ENCODE peak calls at places on chromosomes 7 and 10, in seven cellular contexts. G is sciatic nerve, C is NCI-H1417, M is GDM1, E is H9, F is left ventricle myocardium inferior, S is mucosa of gallbladder. P is an unnamed sample.

GRCh38 chr7:158348446-158348845 is 239.2 kb downstream of the PTPRN2 start:
- DNase-seq in S (no peak), G (no peak), C (no peak), E (no peak), M (no peak), F (no peak), P (no peak)

GRCh38 chr7:55161154-55161687 is 142.4 kb downstream of the EGFR start:
- DNase-seq in G (no peak), E (no peak), S (no peak), M (no peak), F (no peak), C (no peak), P (no peak)

GRCh38 chr7:16708980-16709379 is 44.6 kb upstream of the TSPAN13 start:
- DNase-seq in G (no peak), S (no peak), E (no peak), C (no peak), M (no peak), F (no peak), P (peak; percentile 90)

GRCh38 chr10:68208424-68209042 is 23.4 kb downstream of the ATOH7 start:
- DNase-seq in G (no peak), C (no peak), F (no peak), M (peak; percentile 32), S (peak; percentile 45), E (peak; percentile 93), P (peak; percentile 38)

GRCh38 chr7:24914465-24914859 is 65.5 kb downstream of the OSBPL3 start:
- DNase-seq in M (no peak), F (no peak), S (no peak), E (no peak), G (no peak), C (no peak), P (no peak)

GRCh38 chr7:67962863-67963262 is 966.2 kb downstream of the TYW1 start:
- DNase-seq in S (no peak), M (no peak), C (no peak), F (no peak), G (no peak), E (no peak), P (no peak)

GRCh38 chr10:110357252-110357780 is 52.6 kb upstream of the SMNDC1 start:
- DNase-seq in F (no peak), M (no peak), E (no peak), C (no peak), G (no peak), S (peak; percentile 56), P (no peak)

GRCh38 chr10:69506834-69507643 is 55.8 kb downstream of the TSPAN15 start:
- DNase-seq in G (no peak), E (peak; percentile 47), F (no peak), M (no peak), S (no peak), C (no peak), P (no peak)

GRCh38 chr7:130417215-130417614 is 23.6 kb downstream of the CEP41 start:
- DNase-seq in E (no peak), S (no peak), G (no peak), F (no peak), C (no peak), M (peak; percentile 21), P (no peak)

GRCh38 chr7:107232568-107233090 is 63.8 kb downstream of the HBP1 start:
- DNase-seq in E (no peak), C (no peak), G (no peak), M (no peak), S (no peak), F (no peak), P (no peak)

GRCh38 chr10:27252267-27253000 is 11.8 kb upstream of the ACBD5 start:
- DNase-seq in F (peak; percentile 70), S (peak; percentile 75), G (peak; percentile 70), E (peak; percentile 95), M (no peak), C (no peak), P (no peak)

GRCh38 chr7:17532861-17533404 is 234.5 kb downstream of the AHR start:
- DNase-seq in G (no peak), E (no peak), S (no peak), M (no peak), F (no peak), C (no peak), P (peak; percentile 86)

GRCh38 chr7:27774717-27775328 is 34.9 kb downstream of the TAX1BP1 start:
- DNase-seq in F (no peak), E (no peak), G (no peak), S (no peak), M (no peak), C (no peak), P (peak; percentile 9)

GRCh38 chr10:60978287-60979115 is 34.5 kb upstream of the RHOBTB1 start:
- DNase-seq in S (no peak), G (no peak), M (no peak), E (no peak), C (no peak), F (no peak), P (no peak)

GRCh38 chr7:50982626-50983025 is 199.9 kb upstream of the GRB10 start:
- DNase-seq in G (no peak), M (no peak), S (no peak), E (peak; percentile 69), C (no peak), F (no peak), P (no peak)

GRCh38 chr7:1227814-1228534 is 4.7 kb upstream of the UNCX start:
- DNase-seq in E (peak; percentile 87), C (no peak), S (no peak), F (no peak), G (no peak), M (peak; percentile 23), P (no peak)

GRCh38 chr7:91424372-91424771 is 160.1 kb downstream of the FZD1 start:
- DNase-seq in S (no peak), C (no peak), M (no peak), E (peak; percentile 58), G (no peak), F (no peak), P (no peak)

GRCh38 chr7:151822541-151823181 is 54.3 kb downstream of the PRKAG2 start:
- DNase-seq in S (no peak), E (no peak), M (no peak), F (no peak), G (no peak), C (no peak), P (no peak)

GRCh38 chr10:132149261-132149660 is 37.5 kb upstream of the DPYSL4 start:
- DNase-seq in S (no peak), C (no peak), G (no peak), M (no peak), E (no peak), F (peak; percentile 2), P (no peak)

GRCh38 chr10:26725837-26726727 is 28.6 kb downstream of the PDSS1 start:
- DNase-seq in F (peak; percentile 51), S (peak; percentile 36), G (peak; percentile 82), M (peak; percentile 17), E (no peak), C (no peak), P (no peak)

GRCh38 chr10:16352146-16352545 is 84.7 kb upstream of the PTER start:
- DNase-seq in S (no peak), F (no peak), E (no peak), G (no peak), C (no peak), M (no peak), P (no peak)

GRCh38 chr7:149670288-149670687 is 103.1 kb downstream of the ZNF467 start:
- DNase-seq in E (no peak), G (no peak), F (peak; percentile 18), M (no peak), C (no peak), S (peak; percentile 34), P (no peak)

GRCh38 chr7:130941322-130942210 is 207.6 kb upstream of the KLF14 start:
- DNase-seq in M (no peak), F (peak; percentile 35), G (peak; percentile 71), C (no peak), S (peak; percentile 61), E (no peak), P (no peak)

GRCh38 chr10:25501912-25502311 is 327.1 kb downstream of the GPR158 start:
- DNase-seq in E (no peak), S (no peak), C (no peak), M (no peak), F (no peak), G (no peak), P (no peak)

GRCh38 chr7:139133335-139134139 is 24.0 kb upstream of the ZC3HAV1 start:
- DNase-seq in F (peak; percentile 88), E (peak; percentile 82), S (peak; percentile 88), M (peak; percentile 78), C (peak; percentile 94), G (peak; percentile 90), P (peak; percentile 57)

GRCh38 chr10:32004161-32004591 is 52.0 kb downstream of the KIF5B start:
- DNase-seq in C (no peak), F (peak; percentile 20), E (peak; percentile 66), M (no peak), G (no peak), S (no peak), P (no peak)

GRCh38 chr7:78220754-78221153 is 422.2 kb downstream of the PHTF2 start:
- DNase-seq in S (no peak), E (no peak), G (no peak), M (no peak), F (no peak), C (no peak), P (no peak)

GRCh38 chr7:33494473-33494872 is 365.1 kb downstream of the BBS9 start:
- DNase-seq in F (no peak), S (no peak), E (no peak), C (no peak), M (no peak), G (no peak), P (peak; percentile 37)

GRCh38 chr10:74738985-74739567 is 87.3 kb upstream of the KAT6B start:
- DNase-seq in G (no peak), S (no peak), M (peak; percentile 97), F (no peak), E (peak; percentile 44), C (no peak), P (no peak)

GRCh38 chr7:149031353-149031910 is 3.1 kb upstream of the PDIA4 start:
- DNase-seq in E (no peak), C (no peak), S (no peak), F (no peak), G (no peak), M (no peak), P (no peak)

GRCh38 chr10:85794553-85794952 is 572.0 kb downstream of the GRID1 start:
- DNase-seq in S (no peak), F (no peak), E (no peak), G (no peak), M (no peak), C (no peak), P (no peak)